ENCODE peak calls at places on chromosomes 2 and 18, in four cellular contexts. S is GM12878, Y is HepG2, E is K562. N is an unnamed sample.

GRCh38 chr2:153584244-153584643 is 105.7 kb upstream of the RPRM start:
- DNase-seq in Y (no peak), E (no peak), S (no peak), N (no peak)

GRCh38 chr2:30308280-30308679 is 76.9 kb downstream of the LBH start:
- DNase-seq in E (no peak), Y (no peak), S (no peak), N (no peak)

GRCh38 chr2:202450785-202451184 is 74.7 kb downstream of the BMPR2 start:
- DNase-seq in E (no peak), Y (peak; percentile 16), S (no peak), N (no peak)

GRCh38 chr2:218406949-218407703 is 7.5 kb downstream of the CTDSP1 start:
- DNase-seq in S (peak; percentile 27), Y (no peak), E (peak; percentile 61), N (peak; percentile 39)

GRCh38 chr2:216616083-216616678 is 17.0 kb upstream of the IGFBP2 start:
- DNase-seq in Y (no peak), S (no peak), E (no peak), N (no peak)

GRCh38 chr2:45390856-45391255 is 220.2 kb downstream of the SRBD1 start:
- DNase-seq in E (no peak), S (no peak), Y (no peak), N (no peak)

GRCh38 chr2:53234548-53234903 is 533.1 kb upstream of the CHAC2 start:
- DNase-seq in S (no peak), E (no peak), Y (no peak), N (no peak)

GRCh38 chr18:13371689-13372404 is 153.3 kb downstream of the LDLRAD4 start:
- DNase-seq in S (no peak), E (no peak), Y (no peak), N (no peak)

GRCh38 chr2:198311020-198311419 is 506.6 kb downstream of the PLCL1 start:
- DNase-seq in E (no peak), Y (peak; percentile 15), S (no peak), N (no peak)

GRCh38 chr2:119749405-119750066 is 10.2 kb upstream of the PTPN4 start:
- DNase-seq in E (no peak), Y (no peak), S (no peak), N (peak; percentile 63)

GRCh38 chr2:144426355-144426754 is 93.6 kb downstream of the ZEB2 start:
- DNase-seq in S (no peak), E (no peak), Y (no peak), N (no peak)

GRCh38 chr18:43465483-43465882 is 188.2 kb upstream of the SYT4 start:
- DNase-seq in S (no peak), E (no peak), Y (no peak), N (no peak)

GRCh38 chr2:121049141-121049540 is 235.9 kb downstream of the TFCP2L1 start:
- DNase-seq in Y (no peak), E (no peak), S (no peak), N (no peak)

GRCh38 chr2:133591164-133591563 is 22.9 kb upstream of the NCKAP5 start:
- DNase-seq in S (no peak), Y (no peak), E (no peak), N (peak; percentile 48)

GRCh38 chr2:137674991-137675390 is 289.3 kb upstream of the HNMT start:
- DNase-seq in E (no peak), S (no peak), Y (no peak), N (no peak)

GRCh38 chr2:176002684-176003225 is 688 bp upstream of the LNPK start:
- DNase-seq in S (no peak), E (peak; percentile 81), Y (peak; percentile 21), N (no peak)

GRCh38 chr2:201257381-201257940 is 2.9 kb upstream of the CASP8 start:
- DNase-seq in Y (no peak), E (peak; percentile 60), S (no peak), N (no peak)

DNA sequence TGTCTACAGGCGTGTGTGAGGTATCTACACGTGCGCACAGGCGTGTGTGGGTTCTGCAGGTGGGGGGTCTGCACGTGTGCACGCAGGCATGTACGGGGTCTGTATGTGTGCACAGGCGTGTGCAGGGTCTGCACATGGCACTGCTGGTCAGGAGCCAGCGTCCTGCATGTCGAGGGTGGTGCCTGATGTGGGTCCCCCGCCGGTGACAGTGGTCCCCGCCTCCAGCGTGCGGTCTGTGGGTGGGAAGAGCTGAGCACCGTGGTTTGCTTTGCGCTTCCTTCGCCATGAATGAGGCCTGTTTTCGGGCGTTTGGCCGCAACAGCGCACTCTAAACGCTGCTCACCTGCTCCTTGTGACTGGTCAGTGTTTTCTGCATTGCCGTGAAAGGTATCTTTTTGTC is 57.2 kb downstream of the CTDP1 start:
- DNase-seq in S (no peak), E (no peak), Y (no peak), N (no peak)
- H3K9me3 ChIP-seq in S (peaks cover 10% of the 10 kb centered on the region), E (peaks cover 3% of the 10 kb centered on the region), Y (no peaks in the 10 kb centered on the region), N (no peaks in the 10 kb centered on the region)

GRCh38 chr18:70659026-70659726 is 370.3 kb downstream of the SOCS6 start:
- DNase-seq in Y (no peak), E (no peak), S (no peak), N (no peak)
- TF ChIP-seq MYC in Y (no peak), E (no peak), S (no peak), N (no peak)

DNA sequence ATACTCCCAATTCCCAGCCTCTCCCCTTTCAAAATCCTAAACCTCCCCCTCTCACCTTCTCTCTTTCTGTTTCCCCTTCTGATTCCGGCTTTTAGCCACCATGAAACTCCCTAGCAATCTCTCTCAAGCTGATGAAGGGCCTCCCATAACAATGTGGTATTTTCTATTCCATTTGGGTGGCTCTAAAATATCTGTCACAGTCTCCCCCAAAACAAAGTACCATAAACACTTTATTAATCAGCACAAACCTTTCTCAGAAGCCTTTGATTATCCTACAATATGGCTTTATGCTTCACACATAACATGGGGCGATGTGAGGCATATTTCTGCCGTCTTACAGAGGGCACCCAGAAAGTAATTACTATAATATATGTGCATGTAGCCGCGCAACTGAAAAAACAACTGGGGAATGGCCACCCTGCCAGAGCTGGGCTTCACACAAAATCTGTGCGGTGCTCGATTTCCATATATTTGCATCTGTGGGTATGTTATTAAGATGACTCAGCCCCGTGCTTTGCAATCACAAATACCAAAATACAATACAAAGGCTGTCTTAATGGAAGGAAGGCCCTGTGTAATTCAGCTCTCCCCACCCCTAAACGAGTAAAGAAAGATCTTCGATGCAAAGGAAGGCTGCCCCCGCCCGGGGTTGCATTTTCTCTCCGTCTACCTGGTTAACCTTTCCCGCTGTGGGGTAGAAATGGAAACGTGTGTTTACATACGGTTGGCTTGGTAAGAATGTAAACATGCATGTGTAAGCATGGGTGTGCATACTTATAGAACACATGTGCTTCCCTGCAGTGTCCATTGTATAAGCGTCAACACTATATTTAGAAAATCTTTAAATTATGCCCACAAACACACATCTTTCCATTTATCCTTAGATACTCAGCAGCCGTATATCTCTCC is 81.4 kb downstream of the CELF4 start:
- DNase-seq in Y (no peak), S (no peak), E (no peak), N (no peak)
- TF ChIP-seq EZH2 in Y (no peak), S (no peak), E (no peak), N (no peak)

DNA sequence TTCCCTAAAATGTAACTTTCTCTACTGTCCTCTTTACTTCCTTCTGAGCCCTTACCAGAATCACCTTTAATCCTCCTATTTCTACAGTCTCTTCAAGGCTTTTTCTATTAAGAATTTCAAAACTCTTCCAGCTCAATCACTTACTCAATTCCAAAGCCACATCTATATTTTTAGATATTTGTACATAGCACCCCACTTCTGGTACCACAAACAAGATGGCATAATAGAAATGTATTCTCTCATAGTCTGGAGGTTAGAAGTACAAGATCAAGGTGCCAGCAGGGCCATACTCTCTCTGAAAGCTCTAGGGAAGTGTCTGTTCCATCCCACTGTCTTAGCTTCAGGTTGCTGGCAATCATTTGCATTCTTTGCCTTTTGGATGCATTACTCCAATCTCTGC is 11.1 kb downstream of the ZSCAN30 start:
- DNase-seq in E (no peak), Y (no peak), S (no peak), N (no peak)
- H3K9me3 ChIP-seq in E (no peaks in the 10 kb centered on the region), Y (peaks cover 4% of the 10 kb centered on the region), S (peaks cover 10% of the 10 kb centered on the region), N (peaks cover 3% of the 10 kb centered on the region)

GRCh38 chr2:193808877-193809276 is 1614.1 kb upstream of the TMEFF2 start:
- DNase-seq in E (no peak), Y (no peak), S (no peak), N (no peak)

GRCh38 chr2:193816008-193816407 is 1621.3 kb upstream of the TMEFF2 start:
- DNase-seq in S (no peak), Y (no peak), E (no peak), N (no peak)

GRCh38 chr2:193806088-193806774 is 1611.5 kb upstream of the TMEFF2 start:
- DNase-seq in Y (no peak), E (no peak), S (no peak), N (no peak)

DNA sequence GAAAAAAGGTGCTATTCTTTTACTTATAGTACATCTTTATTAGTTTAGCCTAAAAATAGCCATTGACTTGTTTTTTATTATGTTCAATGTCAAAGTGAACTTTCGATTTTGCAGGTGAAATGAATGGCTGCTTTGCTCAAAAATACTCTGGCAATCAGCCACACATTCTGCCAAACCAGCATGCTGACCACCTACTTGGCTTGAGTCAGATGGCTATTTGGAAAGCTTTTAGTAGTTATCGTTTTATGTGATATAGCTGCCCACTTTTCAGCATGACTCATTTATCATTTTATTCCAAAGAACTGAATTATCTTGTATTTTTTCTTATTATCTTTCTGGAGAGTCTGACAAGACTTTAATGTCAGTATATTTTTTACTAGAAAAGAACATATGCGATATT is 1615.8 kb upstream of the TMEFF2 start:
- DNase-seq in S (no peak), E (no peak), Y (no peak), N (no peak)
- TF ChIP-seq MYC in S (no peak), E (no peak), Y (no peak), N (no peak)

GRCh38 chr2:234555616-234556249 is 58.9 kb upstream of the ARL4C start:
- DNase-seq in E (no peak), Y (no peak), S (no peak), N (no peak)
- TF ChIP-seq EZH2 in E (no peak), Y (no peak), S (no peak), N (no peak)

GRCh38 chr2:238238766-238239551 is 879 bp downstream of the HES6 start:
- DNase-seq in E (peak; percentile 70), Y (no peak), S (no peak), N (no peak)
- H3K9me3 ChIP-seq in E (no peaks in the 10 kb centered on the region), Y (no peaks in the 10 kb centered on the region), S (no peaks in the 10 kb centered on the region), N (no peaks in the 10 kb centered on the region)

DNA sequence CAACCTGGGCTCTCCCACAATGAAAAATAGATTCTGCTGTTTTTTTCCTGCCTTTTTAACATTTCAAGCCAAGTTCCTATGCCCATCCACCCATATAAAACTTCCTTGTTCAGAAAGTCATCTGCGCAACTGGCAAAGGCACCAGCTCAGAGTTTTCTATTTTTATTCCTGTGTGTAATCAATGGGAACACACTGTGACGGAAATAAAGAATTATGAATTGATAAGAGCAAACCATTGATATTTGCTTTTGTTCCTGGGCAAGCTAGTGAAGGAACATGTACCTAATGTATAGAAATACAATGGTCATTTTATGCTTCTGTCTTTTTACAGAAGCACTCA is 30.7 kb upstream of the AAK1 start:
- DNase-seq in Y (no peak), E (no peak), S (no peak), N (peak; percentile 51)
- TF ChIP-seq MYC in Y (no peak), E (no peak), S (no peak), N (no peak)